ENCODE peak calls at places on chromosomes 4 and X, in seven cellular contexts. G, D, R, C, M, I and S are unnamed samples.

GRCh38 chr4:152901205-152901604 is 34.9 kb upstream of the FHDC1 start:
- DNase-seq in M (no peak), D (no peak), C (no peak), I (no peak), R (no peak), G (no peak), S (peak)

GRCh38 chr4:165580379-165580905 is 201.6 kb downstream of the CPE start:
- DNase-seq in I (peak), C (no peak), D (peak), G (no peak), R (peak), M (peak), S (peak)

GRCh38 chrX:48864210-48864609 is 28.8 kb upstream of the PCSK1N start:
- DNase-seq in R (no peak), M (peak), G (peak), C (no peak), I (no peak), D (peak), S (peak)

GRCh38 chr4:20085156-20085555 is 166.5 kb upstream of the SLIT2 start:
- DNase-seq in I (no peak), M (no peak), R (no peak), C (no peak), G (no peak), D (no peak), S (no peak)

GRCh38 chrX:30060718-30061117 is 154.6 kb upstream of the MAGEB2 start:
- DNase-seq in M (peak), C (no peak), R (peak), G (peak), I (peak), D (no peak), S (peak)

GRCh38 chr4:175427751-175428150 is 384.3 kb downstream of the GPM6A start:
- DNase-seq in I (no peak), G (no peak), D (no peak), M (no peak), C (no peak), R (no peak), S (no peak)

GRCh38 chrX:34768290-34768689 is 111.2 kb upstream of the TMEM47 start:
- DNase-seq in G (no peak), R (peak), I (no peak), D (no peak), M (no peak), C (no peak), S (no peak)

GRCh38 chr4:52862605-52863236 is 604 bp downstream of the RASL11B start:
- DNase-seq in R (no peak), M (no peak), G (no peak), I (peak), C (no peak), D (no peak), S (no peak)

GRCh38 chrX:11416600-11416999 is 123.4 kb downstream of the AMELX start:
- DNase-seq in R (no peak), G (no peak), I (no peak), C (no peak), M (no peak), D (peak), S (no peak)

GRCh38 chrX:41389311-41389888 is 55.4 kb downstream of the DDX3X start:
- DNase-seq in M (no peak), C (no peak), I (no peak), G (no peak), D (no peak), R (no peak), S (no peak)

GRCh38 chr4:28287837-28288236 is 1427.2 kb downstream of the STIM2 start:
- DNase-seq in D (peak), C (no peak), G (peak), M (peak), R (peak), I (no peak), S (peak)

GRCh38 chr4:94691552-94691951 is 66.2 kb upstream of the BMPR1B start:
- DNase-seq in I (no peak), D (no peak), M (no peak), G (no peak), C (no peak), R (no peak), S (no peak)

GRCh38 chrX:68433155-68433980 is at the start of gene OPHN1:
- DNase-seq in R (peak), D (peak), G (peak), I (peak), C (peak), M (peak), S (peak)

GRCh38 chrX:155766321-155766720 is 114.8 kb upstream of the VAMP7 start:
- DNase-seq in R (no peak), D (no peak), I (no peak), C (no peak), M (no peak), G (no peak), S (no peak)

GRCh38 chrX:150688911-150689451 is 4.2 kb upstream of the MTMR1 start:
- DNase-seq in D (peak), G (peak), M (peak), R (peak), I (no peak), C (no peak), S (peak)

GRCh38 chrX:46554942-46555341 is 9.7 kb upstream of the ZNF674 start:
- DNase-seq in R (peak), C (no peak), D (peak), G (peak), M (peak), I (no peak), S (peak)

GRCh38 chr4:107757860-107758476 is 37.9 kb upstream of the PAPSS1 start:
- DNase-seq in D (peak), I (peak), G (peak), C (no peak), M (peak), R (peak), S (peak)

GRCh38 chrX:2817036-2817435 is 11.7 kb upstream of the GYG2 start:
- DNase-seq in M (no peak), C (no peak), R (peak), I (no peak), D (no peak), G (no peak), S (no peak)

GRCh38 chr4:128338634-128339355 is 51.2 kb upstream of the PGRMC2 start:
- DNase-seq in M (peak), D (peak), I (no peak), G (peak), C (no peak), R (no peak), S (peak)

GRCh38 chrX:12986164-12986779 is 11.4 kb downstream of the TMSB4X start:
- DNase-seq in M (no peak), G (no peak), D (no peak), I (no peak), R (no peak), C (no peak), S (no peak)

GRCh38 chr4:22129454-22130075 is 181.0 kb upstream of the KCNIP4 start:
- DNase-seq in I (peak), C (no peak), M (peak), G (peak), R (peak), D (peak), S (peak)

GRCh38 chr4:123232439-123232838 is 164.2 kb upstream of the SPRY1 start:
- DNase-seq in C (no peak), I (no peak), G (peak), D (peak), M (peak), R (peak), S (peak)

GRCh38 chr4:76943129-76943620 is 6.4 kb upstream of the SEPTIN11 start:
- DNase-seq in M (peak), G (peak), R (no peak), C (no peak), D (peak), I (no peak), S (peak)

GRCh38 chr4:157271166-157271869 is 50.8 kb downstream of the GRIA2 start:
- DNase-seq in M (no peak), G (no peak), C (no peak), R (no peak), I (no peak), D (no peak), S (no peak)

GRCh38 chr4:15938182-15938581 is 358 bp downstream of the FGFBP1 start:
- DNase-seq in R (no peak), C (no peak), M (no peak), G (no peak), D (peak), I (no peak), S (no peak)

GRCh38 chrX:99887918-99888317 is 522.2 kb downstream of the PCDH19 start:
- DNase-seq in G (no peak), R (no peak), M (no peak), D (no peak), I (no peak), C (no peak), S (no peak)

GRCh38 chr4:55078987-55079386 is 46.4 kb downstream of the KDR start:
- DNase-seq in I (no peak), R (peak), G (peak), D (no peak), C (no peak), M (no peak), S (peak)

DNA sequence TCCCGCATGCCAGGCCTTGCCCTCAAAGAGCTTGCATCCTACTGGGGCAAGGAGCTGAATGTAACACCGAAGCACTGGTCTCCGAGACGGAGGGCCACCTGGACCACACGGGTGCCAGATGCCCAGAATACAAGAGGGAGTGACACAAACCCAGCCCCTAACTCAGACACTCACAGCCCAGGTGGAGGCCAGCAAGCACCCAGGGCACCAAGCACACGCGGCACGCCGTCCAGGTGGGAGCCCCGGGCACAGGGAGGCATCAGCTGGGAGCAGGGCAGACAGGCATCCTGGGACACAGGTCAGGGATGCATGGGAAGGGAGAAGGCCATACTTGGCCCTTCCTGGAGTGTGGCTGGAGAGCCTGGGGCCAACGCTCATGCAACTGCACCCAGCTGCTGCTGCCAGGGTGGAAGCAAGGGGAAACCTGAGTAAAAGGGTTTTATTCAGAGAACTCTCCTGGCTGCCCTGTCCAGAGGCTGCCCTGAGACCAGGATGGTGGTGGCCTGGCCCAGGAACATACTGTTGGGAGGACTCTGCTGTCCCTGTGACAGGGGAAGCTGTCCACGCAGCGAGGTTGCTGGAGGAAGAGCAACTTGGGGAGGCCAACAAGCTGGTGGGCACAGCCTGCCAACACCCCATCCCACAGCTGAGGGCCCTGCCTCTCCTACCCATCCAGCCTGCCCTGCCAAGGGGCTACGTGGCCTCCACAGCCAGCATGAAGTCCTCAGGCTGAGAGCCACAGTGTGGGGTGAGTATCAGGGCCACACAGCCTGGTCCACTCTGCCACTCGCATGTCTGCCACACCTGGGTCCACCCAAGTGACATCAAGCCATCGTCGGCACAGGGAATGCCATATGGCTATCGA is 22.2 kb upstream of the PPP2R2C start:
- DNase-seq in M (no peak), D (no peak), C (no peak), I (no peak), R (no peak), G (no peak), S (no peak)
- H3K4me3 ChIP-seq in M (no peak), D (no peak), C (no peak), I (no peak), R (no peak), G (no peak), S (no peak)

GRCh38 chr4:139892973-139893736 is 227.5 kb downstream of the MGST2 start:
- DNase-seq in M (no peak), C (no peak), G (no peak), R (no peak), D (peak), I (no peak), S (no peak)
- TF ChIP-seq CTCF in M (no peak), C (no peak), G (no peak), R (no peak), D (no peak), I (no peak), S (peak)

DNA sequence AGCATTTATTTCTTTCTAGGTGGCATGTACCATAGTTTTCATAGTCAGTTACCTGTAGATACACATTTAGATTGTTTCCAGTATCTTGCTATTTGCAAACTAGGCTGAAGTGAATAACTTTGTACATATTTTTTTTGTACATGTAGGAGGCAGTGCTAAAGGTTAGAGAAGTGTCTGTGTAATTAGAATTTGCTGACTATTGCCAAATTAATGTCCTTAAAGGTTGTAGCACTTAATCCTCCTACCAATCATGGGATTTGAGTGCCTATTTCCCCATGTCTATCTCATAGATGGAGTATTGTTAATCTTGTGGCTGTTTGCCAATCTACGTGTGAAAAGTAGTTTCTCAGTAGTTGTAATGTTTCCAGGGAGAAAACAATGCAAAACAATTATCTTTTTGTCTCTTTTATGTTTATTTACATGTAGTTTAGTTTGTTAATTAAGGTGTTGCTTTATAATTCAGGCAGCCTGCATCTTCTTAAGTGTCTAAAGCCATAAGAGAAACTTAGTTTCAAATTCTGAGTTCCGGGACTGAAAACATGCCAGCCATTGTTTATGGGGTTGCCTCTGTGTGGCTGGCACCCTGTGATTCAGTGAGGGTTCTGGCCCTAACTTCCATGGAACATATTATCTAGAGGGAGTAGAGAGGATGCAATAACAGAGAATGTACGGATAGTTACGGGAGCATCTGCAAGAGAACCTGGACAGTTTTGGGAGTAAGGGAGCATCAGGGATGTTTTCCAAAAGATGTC is 142.4 kb downstream of the KLHL8 start:
- DNase-seq in G (no peak), D (peak), I (no peak), R (no peak), M (no peak), C (no peak), S (peak)
- H3K4me3 ChIP-seq in G (no peak), D (no peak), I (no peak), R (no peak), M (no peak), C (no peak), S (no peak)

DNA sequence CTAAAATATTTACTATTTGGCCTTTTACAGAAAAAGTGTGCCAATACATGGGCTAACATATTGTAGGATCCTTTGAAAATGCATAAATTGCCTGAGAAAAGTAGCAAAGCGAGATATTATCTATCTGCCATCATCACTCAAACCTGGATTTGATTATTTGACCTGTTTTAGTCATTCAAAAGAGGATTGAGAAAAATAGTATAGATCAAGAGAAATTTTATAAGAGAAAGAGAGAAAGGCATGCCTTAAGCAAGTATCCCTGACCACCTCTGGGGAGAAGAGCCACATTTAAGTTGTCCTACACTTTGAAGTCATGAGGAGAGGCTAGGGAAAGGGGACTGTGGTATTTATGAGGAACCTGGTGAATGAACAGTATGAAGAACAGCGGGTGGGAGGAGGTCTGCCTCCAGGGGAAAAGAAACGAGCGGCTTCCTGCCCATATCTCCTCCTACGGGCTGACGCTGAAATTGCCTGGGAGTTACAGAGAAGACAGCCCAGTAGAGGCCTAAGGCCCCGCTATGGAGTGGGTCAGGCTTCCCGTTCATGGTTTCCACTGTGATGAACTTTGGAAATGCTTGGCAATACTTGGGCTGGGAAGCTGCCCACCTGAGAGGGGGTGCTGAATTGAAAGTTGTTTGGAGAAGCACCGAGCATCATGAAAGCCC is 106.8 kb upstream of the ACSL4 start:
- DNase-seq in C (no peak), G (no peak), R (peak), I (no peak), M (peak), D (no peak), S (peak)
- TF ChIP-seq CTCF in C (no peak), G (no peak), R (peak), I (peak), M (peak), D (no peak), S (peak)

GRCh38 chrX:139286342-139286741 is 244.2 kb upstream of the F9 start:
- DNase-seq in M (no peak), R (no peak), I (no peak), G (no peak), D (no peak), C (no peak), S (no peak)
- H3K4me3 ChIP-seq in M (no peak), R (no peak), I (no peak), G (no peak), D (no peak), C (no peak), S (no peak)